ENCODE peak calls at places on chromosome 10, in six cellular contexts. E is IMR-90, D is EH, F is Panc1, X is uterus, G is heart left ventricle. S is an unnamed sample.

GRCh38 chr10:27285093-27285492 is 44.5 kb upstream of the ACBD5 start:
- DNase-seq in X (no peak), D (peak), F (no peak), E (peak), G (peak), S (peak)

GRCh38 chr10:102752934-102753664 is 9.4 kb downstream of the WBP1L start:
- DNase-seq in E (peak), F (no peak), G (peak), D (peak), X (peak), S (peak)

GRCh38 chr10:2754943-2755342 is 312.4 kb upstream of the PFKP start:
- DNase-seq in F (no peak), X (no peak), E (no peak), D (no peak), G (no peak), S (no peak)

GRCh38 chr10:30812018-30812851 is 182.7 kb upstream of the LYZL2 start:
- DNase-seq in D (peak), X (peak), G (no peak), F (no peak), E (peak), S (no peak)

GRCh38 chr10:101071266-101071884 is 9.6 kb downstream of the KAZALD1 start:
- DNase-seq in X (no peak), F (no peak), G (no peak), D (peak), E (peak), S (peak)

GRCh38 chr10:70592746-70593512 is 9.6 kb downstream of the PRF1 start:
- DNase-seq in F (no peak), E (no peak), D (no peak), G (no peak), X (no peak), S (no peak)

GRCh38 chr10:21495686-21496284 is 29.7 kb downstream of the SKIDA1 start:
- DNase-seq in E (peak), X (peak), G (peak), F (no peak), D (peak), S (peak)

GRCh38 chr10:98010939-98011685 is 19.3 kb downstream of the CRTAC1 start:
- DNase-seq in X (no peak), G (no peak), D (no peak), E (no peak), F (no peak), S (no peak)